ENCODE peak calls at places on chromosomes 2 and 18, in four cellular contexts. One of them, this sample, is unnamed. For H3K27me3, the result is how much of the 10 kb centered on the place peaks cover.

GRCh38 chr2:1518891-1519530 is 105.7 kb downstream of the TPO start:
- DNase-seq in mammary epithelial cell: peak
- DNase-seq in psoas muscle: no peak
- DNase-seq in mesenchymal stem cell: no peak
- DNase-seq in this sample: no peak

GRCh38 chr2:112916145-112916571 is 5.2 kb downstream of the IL37 start:
- DNase-seq in mammary epithelial cell: no peak
- DNase-seq in psoas muscle: no peak
- DNase-seq in mesenchymal stem cell: no peak
- DNase-seq in this sample: no peak

GRCh38 chr2:217691920-217692666 is 310.7 kb downstream of the TNS1 start:
- DNase-seq in mammary epithelial cell: peak
- DNase-seq in psoas muscle: peak
- DNase-seq in mesenchymal stem cell: no peak
- DNase-seq in this sample: no peak

GRCh38 chr2:46674451-46674850 is 195.1 kb downstream of the TMEM247 start:
- DNase-seq in mammary epithelial cell: no peak
- DNase-seq in psoas muscle: no peak
- DNase-seq in mesenchymal stem cell: peak
- DNase-seq in this sample: no peak

GRCh38 chr2:105540642-105541041 is 141.8 kb upstream of the FHL2 start:
- DNase-seq in mammary epithelial cell: no peak
- DNase-seq in psoas muscle: no peak
- DNase-seq in mesenchymal stem cell: no peak
- DNase-seq in this sample: no peak

GRCh38 chr2:160194351-160194750 is 5.7 kb downstream of the ITGB6 start:
- DNase-seq in mammary epithelial cell: peak
- DNase-seq in psoas muscle: no peak
- DNase-seq in mesenchymal stem cell: no peak
- DNase-seq in this sample: no peak

GRCh38 chr2:225004531-225004930 is 37.7 kb downstream of the DOCK10 start:
- DNase-seq in mammary epithelial cell: peak
- DNase-seq in psoas muscle: no peak
- DNase-seq in mesenchymal stem cell: no peak
- DNase-seq in this sample: peak

GRCh38 chr18:346607-347006 is 78.8 kb upstream of the THOC1 start:
- DNase-seq in mammary epithelial cell: no peak
- DNase-seq in psoas muscle: no peak
- DNase-seq in mesenchymal stem cell: no peak
- DNase-seq in this sample: no peak

GRCh38 chr18:8501044-8501443 is 108.2 kb upstream of the RAB12 start:
- DNase-seq in mammary epithelial cell: no peak
- DNase-seq in psoas muscle: no peak
- DNase-seq in mesenchymal stem cell: no peak
- DNase-seq in this sample: no peak

GRCh38 chr18:48072428-48073204 is 142.2 kb upstream of the SMAD2 start:
- DNase-seq in mammary epithelial cell: peak
- DNase-seq in psoas muscle: peak
- DNase-seq in mesenchymal stem cell: no peak
- DNase-seq in this sample: no peak

GRCh38 chr2:170013802-170014551 is 164.0 kb upstream of the MYO3B start:
- DNase-seq in mammary epithelial cell: no peak
- DNase-seq in psoas muscle: no peak
- DNase-seq in mesenchymal stem cell: peak
- DNase-seq in this sample: no peak

GRCh38 chr2:172288603-172289002 is 138.8 kb upstream of the ITGA6 start:
- DNase-seq in mammary epithelial cell: peak
- DNase-seq in psoas muscle: no peak
- DNase-seq in mesenchymal stem cell: no peak
- DNase-seq in this sample: no peak

GRCh38 chr2:67880291-67880761 is 182.5 kb downstream of the C1D start:
- DNase-seq in mammary epithelial cell: peak
- DNase-seq in psoas muscle: no peak
- DNase-seq in mesenchymal stem cell: no peak
- DNase-seq in this sample: peak

GRCh38 chr2:130264046-130264445 is 65.8 kb upstream of the TUBA3E start:
- DNase-seq in mammary epithelial cell: no peak
- DNase-seq in psoas muscle: no peak
- DNase-seq in mesenchymal stem cell: no peak
- DNase-seq in this sample: no peak

GRCh38 chr2:123953848-123954247 is 71.2 kb upstream of the CNTNAP5 start:
- DNase-seq in mammary epithelial cell: peak
- DNase-seq in psoas muscle: no peak
- DNase-seq in mesenchymal stem cell: peak
- DNase-seq in this sample: peak

GRCh38 chr2:42035241-42035640 is 12.6 kb upstream of the PKDCC start:
- DNase-seq in mammary epithelial cell: no peak
- DNase-seq in psoas muscle: no peak
- DNase-seq in mesenchymal stem cell: no peak
- DNase-seq in this sample: no peak

GRCh38 chr2:168976034-168976654 is 55.0 kb downstream of the ABCB11 start:
- DNase-seq in mammary epithelial cell: no peak
- DNase-seq in psoas muscle: no peak
- DNase-seq in mesenchymal stem cell: no peak
- DNase-seq in this sample: no peak

GRCh38 chr2:230877737-230878598 is 13.2 kb downstream of the ITM2C start:
- DNase-seq in mammary epithelial cell: no peak
- DNase-seq in psoas muscle: no peak
- DNase-seq in mesenchymal stem cell: no peak
- DNase-seq in this sample: no peak

GRCh38 chr2:144925886-144926285 is 406.0 kb upstream of the ZEB2 start:
- DNase-seq in mammary epithelial cell: no peak
- DNase-seq in psoas muscle: no peak
- DNase-seq in mesenchymal stem cell: no peak
- DNase-seq in this sample: no peak

GRCh38 chr2:212915121-212915782 is 236.2 kb downstream of the IKZF2 start:
- DNase-seq in mammary epithelial cell: no peak
- DNase-seq in psoas muscle: no peak
- DNase-seq in mesenchymal stem cell: no peak
- DNase-seq in this sample: no peak

GRCh38 chr2:143717053-143717452 is 587.8 kb downstream of the ARHGAP15 start:
- DNase-seq in mammary epithelial cell: no peak
- DNase-seq in psoas muscle: no peak
- DNase-seq in mesenchymal stem cell: no peak
- DNase-seq in this sample: no peak

GRCh38 chr2:158795110-158795924 is at the start of gene DAPL1:
- DNase-seq in mammary epithelial cell: no peak
- DNase-seq in psoas muscle: no peak
- DNase-seq in mesenchymal stem cell: no peak
- DNase-seq in this sample: no peak

GRCh38 chr18:29378739-29379138 is 1201.8 kb upstream of the CDH2 start:
- DNase-seq in mammary epithelial cell: peak
- DNase-seq in psoas muscle: no peak
- DNase-seq in mesenchymal stem cell: no peak
- DNase-seq in this sample: no peak

GRCh38 chr18:2846241-2846637 is 567 bp upstream of the EMILIN2 start:
- DNase-seq in mammary epithelial cell: no peak
- DNase-seq in psoas muscle: peak
- DNase-seq in mesenchymal stem cell: peak
- DNase-seq in this sample: no peak

GRCh38 chr2:84849271-84849952 is 31.5 kb downstream of the TRABD2A start:
- DNase-seq in mammary epithelial cell: peak
- DNase-seq in psoas muscle: no peak
- DNase-seq in mesenchymal stem cell: no peak
- DNase-seq in this sample: no peak

GRCh38 chr2:239820836-239821693 is 204.1 kb downstream of the NDUFA10 start:
- DNase-seq in mammary epithelial cell: no peak
- DNase-seq in psoas muscle: peak
- DNase-seq in mesenchymal stem cell: no peak
- DNase-seq in this sample: no peak

GRCh38 chr2:160568861-160569260 is 75.3 kb upstream of the RBMS1 start:
- DNase-seq in mammary epithelial cell: no peak
- DNase-seq in psoas muscle: no peak
- DNase-seq in mesenchymal stem cell: no peak
- DNase-seq in this sample: no peak

DNA sequence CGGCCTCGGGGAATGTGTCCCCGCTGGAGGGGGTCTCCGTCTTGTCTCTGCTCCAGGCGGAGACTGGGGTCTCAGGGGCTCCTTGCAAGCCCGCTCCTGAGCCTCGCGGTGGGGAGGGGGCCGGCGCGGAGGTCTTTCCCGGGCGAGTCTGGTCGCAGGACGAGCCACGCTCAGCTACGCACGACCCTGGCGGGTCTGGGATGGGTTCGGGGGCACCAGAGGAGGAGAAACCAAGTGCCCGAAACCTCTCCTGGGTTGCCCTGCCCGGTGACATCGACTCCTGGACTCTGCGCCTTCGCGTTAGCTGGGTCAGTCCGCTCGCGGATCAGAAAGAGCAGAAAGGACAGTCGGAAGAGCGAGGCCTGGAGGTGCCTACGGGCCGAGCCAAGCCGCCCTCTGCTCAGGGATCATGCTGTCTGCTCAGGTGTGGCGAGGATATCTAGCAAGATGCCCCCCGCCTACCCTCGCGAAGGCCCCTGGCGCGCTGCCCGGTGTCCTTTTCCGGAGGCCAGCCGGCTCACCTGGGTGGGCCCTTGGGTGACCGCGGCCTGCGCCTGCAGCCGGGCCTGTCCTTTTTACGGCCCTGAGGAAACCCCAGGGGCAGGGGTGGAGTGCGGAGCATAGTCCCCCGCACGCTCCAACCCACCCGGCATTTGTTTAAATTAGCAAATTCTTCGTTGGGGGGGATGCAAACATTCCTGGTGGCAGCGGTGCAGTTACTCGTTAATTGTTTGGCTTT is 58.7 kb downstream of the SNORC start:
- DNase-seq in mammary epithelial cell: no peak
- DNase-seq in psoas muscle: no peak
- DNase-seq in mesenchymal stem cell: no peak
- DNase-seq in this sample: no peak
- H3K4me3 ChIP-seq in mammary epithelial cell: no peak
- H3K4me3 ChIP-seq in psoas muscle: peak
- H3K4me3 ChIP-seq in mesenchymal stem cell: peak
- H3K4me3 ChIP-seq in this sample: peak

GRCh38 chr18:75563150-75563549 is 135.6 kb upstream of the SMIM21 start:
- DNase-seq in mammary epithelial cell: no peak
- DNase-seq in psoas muscle: no peak
- DNase-seq in mesenchymal stem cell: no peak
- DNase-seq in this sample: no peak
- H3K27me3 ChIP-seq in mammary epithelial cell: under half
- H3K27me3 ChIP-seq in psoas muscle: under half
- H3K27me3 ChIP-seq in mesenchymal stem cell: under half
- H3K27me3 ChIP-seq in this sample: under half

DNA sequence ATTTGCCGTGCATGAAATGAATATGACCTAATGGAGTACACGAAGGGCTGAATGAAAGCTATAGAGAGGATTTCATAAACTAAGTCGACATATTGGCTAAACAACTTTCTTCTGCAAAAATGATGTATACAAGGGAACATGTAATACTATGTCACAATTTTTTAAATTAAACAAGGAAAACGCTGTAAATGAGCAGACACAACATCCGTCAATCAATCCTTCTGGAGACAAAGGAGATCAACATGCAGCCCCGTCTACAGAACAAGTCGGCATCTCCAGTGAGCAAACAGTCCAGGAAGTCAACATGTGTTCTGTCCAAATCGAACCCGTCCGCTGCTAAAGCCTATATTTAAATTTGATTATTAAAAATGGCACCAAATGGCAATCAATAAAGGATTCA is 180.8 kb downstream of the TCF4 start:
- DNase-seq in mammary epithelial cell: no peak
- DNase-seq in psoas muscle: no peak
- DNase-seq in mesenchymal stem cell: no peak
- DNase-seq in this sample: no peak
- H3K4me3 ChIP-seq in mammary epithelial cell: no peak
- H3K4me3 ChIP-seq in psoas muscle: peak
- H3K4me3 ChIP-seq in mesenchymal stem cell: no peak
- H3K4me3 ChIP-seq in this sample: no peak

DNA sequence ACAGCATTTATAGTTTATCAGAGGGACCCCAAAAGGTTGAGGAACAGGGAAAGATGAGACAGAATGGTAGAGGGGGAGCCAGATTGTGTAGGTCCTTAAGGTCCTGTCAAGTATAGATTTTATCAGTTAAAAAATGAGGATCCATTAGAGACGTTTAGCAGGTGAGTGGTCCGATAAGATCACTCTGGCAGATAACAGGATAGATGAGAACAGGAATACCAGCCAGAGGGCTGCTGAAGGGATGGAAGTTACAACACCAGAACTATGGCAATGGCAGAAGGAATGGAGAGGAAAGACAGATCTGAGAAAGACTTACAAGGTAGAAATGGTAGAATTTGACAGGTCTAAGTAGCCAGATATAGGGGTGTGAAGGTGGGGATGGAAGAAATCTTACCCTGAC is 141.7 kb downstream of the CDH20 start:
- DNase-seq in mammary epithelial cell: no peak
- DNase-seq in psoas muscle: no peak
- DNase-seq in mesenchymal stem cell: no peak
- DNase-seq in this sample: no peak
- H3K27me3 ChIP-seq in mammary epithelial cell: under half
- H3K27me3 ChIP-seq in psoas muscle: under half
- H3K27me3 ChIP-seq in mesenchymal stem cell: under half
- H3K27me3 ChIP-seq in this sample: under half

GRCh38 chr2:69624611-69625010 is 18.9 kb downstream of the AAK1 start:
- DNase-seq in mammary epithelial cell: no peak
- DNase-seq in psoas muscle: no peak
- DNase-seq in mesenchymal stem cell: no peak
- DNase-seq in this sample: no peak

GRCh38 chr2:69623236-69623635 is 20.3 kb downstream of the AAK1 start:
- DNase-seq in mammary epithelial cell: no peak
- DNase-seq in psoas muscle: no peak
- DNase-seq in mesenchymal stem cell: no peak
- DNase-seq in this sample: no peak

GRCh38 chr2:69624153-69624552 is 19.4 kb downstream of the AAK1 start:
- DNase-seq in mammary epithelial cell: no peak
- DNase-seq in psoas muscle: no peak
- DNase-seq in mesenchymal stem cell: no peak
- DNase-seq in this sample: no peak

GRCh38 chr2:69628325-69629038 is 15.1 kb downstream of the AAK1 start:
- DNase-seq in mammary epithelial cell: no peak
- DNase-seq in psoas muscle: no peak
- DNase-seq in mesenchymal stem cell: no peak
- DNase-seq in this sample: no peak

GRCh38 chr2:69625078-69625788 is 18.3 kb downstream of the AAK1 start:
- DNase-seq in mammary epithelial cell: no peak
- DNase-seq in psoas muscle: no peak
- DNase-seq in mesenchymal stem cell: peak
- DNase-seq in this sample: no peak
- H3K4me3 ChIP-seq in mammary epithelial cell: no peak
- H3K4me3 ChIP-seq in psoas muscle: peak
- H3K4me3 ChIP-seq in mesenchymal stem cell: no peak
- H3K4me3 ChIP-seq in this sample: no peak

DNA sequence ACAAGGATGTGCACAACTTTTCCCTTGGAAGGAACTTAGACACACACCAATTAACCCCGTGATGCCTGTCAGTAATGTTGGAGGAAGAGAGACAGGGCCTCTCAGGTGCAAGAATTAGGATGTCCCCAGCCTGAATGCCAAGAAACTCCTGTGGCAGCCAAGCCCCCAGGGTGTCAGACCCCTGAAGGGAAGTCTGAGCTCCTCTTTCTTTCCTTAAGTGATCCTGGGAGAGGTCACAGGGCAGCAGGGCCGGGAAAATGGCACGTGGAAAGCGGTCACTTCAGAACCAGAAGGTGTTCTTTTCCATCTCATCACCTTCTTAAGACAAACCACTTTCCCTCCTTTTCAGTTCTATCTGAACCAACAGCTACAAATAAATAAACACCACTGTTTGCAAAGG is 185.9 kb downstream of the ANAPC1 start:
- DNase-seq in mammary epithelial cell: no peak
- DNase-seq in psoas muscle: no peak
- DNase-seq in mesenchymal stem cell: no peak
- DNase-seq in this sample: no peak
- H3K27me3 ChIP-seq in mammary epithelial cell: under half
- H3K27me3 ChIP-seq in psoas muscle: under half
- H3K27me3 ChIP-seq in mesenchymal stem cell: under half
- H3K27me3 ChIP-seq in this sample: under half

GRCh38 chr18:75977069-75977468 is 518.0 kb downstream of the ZNF516 start:
- DNase-seq in mammary epithelial cell: no peak
- DNase-seq in psoas muscle: no peak
- DNase-seq in mesenchymal stem cell: no peak
- DNase-seq in this sample: no peak
- H3K4me3 ChIP-seq in mammary epithelial cell: no peak
- H3K4me3 ChIP-seq in psoas muscle: no peak
- H3K4me3 ChIP-seq in mesenchymal stem cell: no peak
- H3K4me3 ChIP-seq in this sample: no peak

This sample was measured in kidney epithelial cell.